ENCODE peak calls at places on chromosomes 12 and 14, in ten cellular contexts. L, H, Q, D, K, M, J, F, W and U are unnamed samples.

GRCh38 chr14:71948101-71948500 is 15.9 kb downstream of the RGS6 start:
- DNase-seq in J (no peak), Q (no peak), W (no peak), M (no peak), L (no peak), H (no peak), F (no peak), K (no peak), D (no peak), U (no peak)

GRCh38 chr12:108000111-108000510 is 129.0 kb upstream of the WSCD2 start:
- DNase-seq in J (no peak), H (no peak), F (no peak), Q (no peak), M (no peak), L (no peak), D (no peak), W (no peak), K (no peak), U (no peak)

GRCh38 chr12:116547955-116548471 is 11.2 kb upstream of the MAP1LC3B2 start:
- DNase-seq in D (peak), M (no peak), Q (no peak), L (no peak), J (no peak), H (no peak), K (no peak), W (no peak), F (no peak), U (no peak)

GRCh38 chr14:22407033-22407432 is 182.0 kb downstream of the DAD1 start:
- DNase-seq in F (no peak), L (no peak), D (no peak), H (no peak), W (no peak), J (no peak), M (no peak), Q (no peak), K (no peak), U (no peak)

GRCh38 chr14:62179367-62180018 is 417.3 kb downstream of the SNAPC1 start:
- DNase-seq in H (peak), F (no peak), Q (peak), D (no peak), W (peak), L (peak), J (no peak), M (peak), K (peak), U (no peak)

GRCh38 chr14:20679907-20680306 is 4.5 kb upstream of the RNASE4 start:
- DNase-seq in L (no peak), M (peak), D (no peak), J (no peak), K (peak), Q (no peak), H (no peak), F (peak), W (peak), U (no peak)

GRCh38 chr14:100622708-100623485 is 35.7 kb upstream of the BEGAIN start:
- DNase-seq in J (peak), W (no peak), H (no peak), K (no peak), Q (no peak), D (no peak), F (peak), M (no peak), L (no peak), U (peak)

GRCh38 chr14:100159865-100160533 is 554 bp upstream of the DEGS2 start:
- DNase-seq in H (no peak), L (no peak), F (no peak), M (no peak), K (no peak), Q (no peak), J (no peak), D (no peak), W (no peak), U (no peak)

GRCh38 chr14:54040851-54041250 is 84.2 kb upstream of the BMP4 start:
- DNase-seq in K (no peak), Q (no peak), F (no peak), M (no peak), H (no peak), W (no peak), D (no peak), J (no peak), L (no peak), U (no peak)

GRCh38 chr14:56324831-56325230 is 206.6 kb downstream of the PELI2 start:
- DNase-seq in K (no peak), M (no peak), J (no peak), F (no peak), H (no peak), D (no peak), W (no peak), L (no peak), Q (no peak), U (no peak)

GRCh38 chr12:95959107-95959506 is 16.0 kb downstream of the AMDHD1 start:
- DNase-seq in L (no peak), D (no peak), M (peak), H (no peak), J (no peak), F (no peak), K (peak), Q (no peak), W (peak), U (no peak)

GRCh38 chr14:50834802-50835276 is 3.9 kb upstream of the NIN start:
- DNase-seq in L (no peak), K (no peak), Q (no peak), W (no peak), H (no peak), J (no peak), M (no peak), F (no peak), D (no peak), U (no peak)

GRCh38 chr12:57003395-57003794 is 3.0 kb downstream of the ZBTB39 start:
- DNase-seq in L (no peak), J (no peak), D (no peak), H (no peak), K (no peak), M (no peak), F (no peak), W (no peak), Q (no peak), U (peak)

GRCh38 chr12:122988036-122988435 is 7.6 kb downstream of the ARL6IP4 start:
- DNase-seq in H (no peak), F (no peak), J (no peak), W (no peak), L (no peak), M (no peak), D (no peak), K (no peak), Q (no peak), U (no peak)

GRCh38 chr12:85422766-85423165 is 142.7 kb downstream of the ALX1 start:
- DNase-seq in D (no peak), Q (no peak), F (no peak), M (no peak), H (no peak), W (no peak), L (no peak), J (no peak), K (no peak), U (no peak)

GRCh38 chr14:100622234-100622633 is 35.0 kb upstream of the BEGAIN start:
- DNase-seq in J (peak), W (no peak), H (no peak), D (no peak), L (no peak), Q (no peak), M (no peak), F (peak), K (no peak), U (peak)

GRCh38 chr12:94208433-94208921 is 60.1 kb downstream of the PLXNC1 start:
- DNase-seq in W (no peak), H (no peak), K (no peak), M (peak), Q (no peak), J (no peak), D (no peak), L (no peak), F (no peak), U (no peak)

GRCh38 chr12:120692524-120693033 is 5.6 kb downstream of the MLEC start:
- DNase-seq in F (no peak), Q (no peak), D (no peak), J (no peak), H (no peak), W (peak), M (peak), K (no peak), L (no peak), U (no peak)

GRCh38 chr12:2395352-2395977 is 342.7 kb downstream of the CACNA1C start:
- DNase-seq in J (no peak), L (no peak), K (peak), D (no peak), M (peak), Q (no peak), H (no peak), F (no peak), W (peak), U (peak)

GRCh38 chr14:65103150-65103760 is 938 bp upstream of the MAX start:
- DNase-seq in H (no peak), K (no peak), M (peak), F (no peak), L (no peak), J (no peak), D (no peak), W (peak), Q (no peak), U (peak)

GRCh38 chr12:53182836-53183235 is 2.1 kb upstream of the CSAD start:
- DNase-seq in M (no peak), H (no peak), F (no peak), L (no peak), Q (no peak), W (no peak), K (peak), D (no peak), J (no peak), U (no peak)

GRCh38 chr12:48198619-48198973 is 4.5 kb downstream of the OR10AD1 start:
- DNase-seq in K (no peak), D (peak), Q (peak), W (no peak), L (peak), J (peak), M (peak), H (no peak), F (peak), U (peak)

GRCh38 chr12:38555620-38556596 is 239.3 kb downstream of the ALG10B start:
- DNase-seq in W (no peak), Q (no peak), H (no peak), J (no peak), L (no peak), F (no peak), M (no peak), D (no peak), K (no peak), U (no peak)

DNA sequence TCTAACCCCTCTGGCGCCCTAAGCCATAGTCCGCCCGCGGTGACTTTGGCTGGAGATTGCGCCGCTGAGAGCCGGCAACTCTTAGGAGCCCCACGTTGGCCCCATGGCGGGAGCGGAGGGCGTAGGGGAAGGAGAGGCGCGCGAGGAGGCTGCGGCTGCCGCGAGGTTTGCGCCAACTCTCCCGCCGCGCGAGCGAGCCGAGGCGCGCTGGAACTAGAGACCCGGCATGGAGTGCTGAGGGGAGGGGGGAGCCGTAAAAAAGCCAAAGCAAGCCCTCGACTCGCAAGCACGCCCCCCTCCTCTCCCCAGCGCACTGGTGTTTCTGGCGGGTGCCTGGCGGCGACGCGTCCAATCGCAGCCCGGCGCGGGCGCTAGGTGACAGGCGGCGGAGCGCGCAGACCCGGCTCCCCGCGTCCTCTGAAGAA is at the start of gene SYT10:
- DNase-seq in K (peak), Q (no peak), F (no peak), H (no peak), D (no peak), W (no peak), L (no peak), J (no peak), M (no peak), U (peak)
- TF ChIP-seq POLR2A in K (no peak), Q (no peak), F (no peak), H (no peak), D (no peak), W (no peak), L (no peak), J (no peak), M (no peak), U (no peak)

GRCh38 chr12:67217647-67218046 is 51.5 kb upstream of the CAND1 start:
- DNase-seq in W (no peak), D (no peak), J (no peak), L (no peak), F (no peak), Q (no peak), K (no peak), M (no peak), H (no peak), U (no peak)

GRCh38 chr12:67223225-67223624 is 45.9 kb upstream of the CAND1 start:
- DNase-seq in J (no peak), M (no peak), K (no peak), W (no peak), F (no peak), H (no peak), Q (no peak), L (no peak), D (peak), U (no peak)

GRCh38 chr12:67222302-67222701 is 46.9 kb upstream of the CAND1 start:
- DNase-seq in Q (no peak), K (no peak), M (no peak), W (no peak), D (no peak), F (no peak), L (no peak), J (no peak), H (no peak), U (no peak)

DNA sequence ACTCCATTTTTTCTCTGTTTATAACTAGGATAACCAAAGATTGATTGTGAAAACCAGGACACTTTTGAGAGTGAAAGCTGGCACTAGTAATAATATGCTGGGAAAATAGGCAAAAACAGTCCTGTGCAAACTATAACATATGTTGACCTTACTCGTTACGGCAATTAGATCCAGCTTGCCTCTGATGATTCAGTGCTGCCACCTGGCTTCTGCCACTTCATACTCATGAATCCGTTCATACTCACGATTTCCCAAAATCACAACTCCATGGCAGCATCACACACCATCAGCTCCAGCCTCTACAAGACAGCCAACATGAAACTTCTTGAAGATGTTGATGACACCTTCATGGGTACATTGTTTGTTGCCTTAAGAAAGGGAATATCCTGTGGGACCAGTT is 49.1 kb upstream of the CAND1 start:
- DNase-seq in K (no peak), M (peak), L (no peak), H (no peak), D (no peak), W (no peak), Q (no peak), J (no peak), F (no peak), U (no peak)
- TF ChIP-seq CTCF in K (no peak), M (peak), L (no peak), H (peak), D (no peak), W (peak), Q (no peak), J (peak), F (no peak), U (no peak)

GRCh38 chr14:52789118-52789517 is 2.3 kb downstream of the GNPNAT1 start:
- DNase-seq in L (no peak), F (no peak), M (no peak), D (no peak), J (no peak), W (no peak), Q (no peak), K (no peak), H (no peak), U (no peak)
- H3K4me3 ChIP-seq in L (no peak), F (no peak), M (no peak), D (no peak), J (no peak), W (peak), Q (no peak), K (peak), H (peak), U (no peak)

GRCh38 chr12:6426882-6427671 is 17.7 kb upstream of the CD27 start:
- DNase-seq in W (no peak), J (peak), Q (no peak), D (peak), K (no peak), H (peak), F (no peak), L (no peak), M (no peak), U (peak)
- TF ChIP-seq POLR2A in W (no peak), J (no peak), Q (no peak), D (no peak), K (no peak), H (peak), F (no peak), L (no peak), M (no peak), U (no peak)

GRCh38 chr12:89765959-89766824 is 57.6 kb upstream of the ATP2B1 start:
- DNase-seq in H (no peak), L (no peak), Q (no peak), W (no peak), M (no peak), D (no peak), K (no peak), F (no peak), J (no peak), U (no peak)

GRCh38 chr12:89768586-89769482 is 60.2 kb upstream of the ATP2B1 start:
- DNase-seq in D (no peak), M (no peak), J (no peak), L (no peak), F (no peak), H (no peak), Q (no peak), K (no peak), W (peak), U (no peak)

GRCh38 chr12:89770391-89770790 is 61.8 kb upstream of the ATP2B1 start:
- DNase-seq in H (no peak), J (no peak), F (no peak), Q (no peak), D (no peak), M (no peak), L (no peak), K (no peak), W (no peak), U (no peak)

GRCh38 chr12:89769483-89769818 is 60.8 kb upstream of the ATP2B1 start:
- DNase-seq in L (no peak), M (no peak), J (no peak), K (no peak), W (no peak), D (no peak), Q (no peak), H (no peak), F (no peak), U (no peak)
- TF ChIP-seq CTCF in L (no peak), M (no peak), J (no peak), K (no peak), W (no peak), D (no peak), Q (no peak), H (no peak), F (no peak), U (no peak)

GRCh38 chr14:105168979-105169507 is 467 bp upstream of the JAG2 start:
- DNase-seq in H (no peak), J (no peak), Q (no peak), K (peak), L (no peak), M (no peak), W (peak), D (no peak), F (no peak), U (no peak)
- H3K4me3 ChIP-seq in H (no peak), J (peak), Q (no peak), K (peak), L (no peak), M (peak), W (peak), D (no peak), F (no peak), U (peak)

GRCh38 chr12:51246254-51246853 is 7.7 kb downstream of the DAZAP2 start:
- DNase-seq in J (no peak), Q (no peak), D (no peak), H (no peak), M (peak), W (no peak), L (no peak), F (no peak), K (peak), U (no peak)
- TF ChIP-seq POLR2A in J (no peak), Q (no peak), D (no peak), H (no peak), M (no peak), W (no peak), L (no peak), F (no peak), K (no peak), U (no peak)

GRCh38 chr12:118358008-118358359 is 14.7 kb downstream of the TAOK3 start:
- DNase-seq in W (no peak), D (no peak), J (no peak), F (no peak), M (no peak), H (no peak), Q (no peak), L (no peak), K (no peak), U (no peak)
- TF ChIP-seq CTCF in W (no peak), D (no peak), J (no peak), F (no peak), M (no peak), H (no peak), Q (no peak), L (no peak), K (no peak), U (no peak)

GRCh38 chr12:16346931-16347330 is 514 bp upstream of the MGST1 start:
- DNase-seq in F (no peak), J (no peak), K (no peak), D (no peak), L (no peak), M (no peak), H (no peak), Q (no peak), W (peak), U (no peak)
- H3K4me3 ChIP-seq in F (no peak), J (peak), K (peak), D (peak), L (no peak), M (peak), H (no peak), Q (no peak), W (peak), U (no peak)

DNA sequence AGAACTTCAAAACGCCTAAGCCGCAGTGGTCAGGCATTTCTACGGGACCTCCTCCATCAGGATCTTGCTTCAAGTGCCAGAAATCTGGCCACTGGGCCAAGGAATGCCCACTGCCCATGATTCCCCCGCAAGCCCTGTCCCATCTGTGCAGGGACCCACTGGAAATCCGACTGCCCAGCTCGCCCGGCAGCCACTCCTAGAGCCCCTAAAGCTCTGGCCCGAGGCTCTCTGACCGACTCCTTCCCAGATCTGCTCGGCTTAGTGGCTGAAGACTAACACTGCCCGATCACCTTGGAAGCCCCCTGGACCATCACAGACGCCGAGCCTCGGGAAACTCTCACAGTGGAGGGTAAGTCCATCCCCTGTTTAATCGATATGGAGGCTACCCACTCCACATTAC is 1113.0 kb upstream of the TMEM132C start:
- DNase-seq in F (no peak), Q (no peak), W (no peak), D (no peak), M (no peak), J (no peak), L (no peak), K (no peak), H (no peak), U (no peak)
- TF ChIP-seq POLR2A in F (no peak), Q (no peak), W (no peak), D (no peak), M (no peak), J (no peak), L (no peak), K (no peak), H (no peak), U (no peak)